ENCODE peak calls at places on chromosomes 12 and 14, in eight cellular contexts. One of them, this sample, is unnamed.

GRCh38 chr12:113850309-113851056 is 115.6 kb downstream of the RBM19 start:
- DNase-seq in AG09319: no peak
- DNase-seq in psoas muscle: peak
- DNase-seq in WTC11: no peak
- DNase-seq in thoracic aorta: no peak
- DNase-seq in fibroblast of mammary gland: peak
- DNase-seq in RWPE1: no peak
- DNase-seq in sigmoid colon: no peak
- DNase-seq in this sample: no peak

GRCh38 chr12:51839310-51839943 is 9.1 kb downstream of the FIGNL2 start:
- DNase-seq in AG09319: no peak
- DNase-seq in psoas muscle: no peak
- DNase-seq in WTC11: no peak
- DNase-seq in thoracic aorta: no peak
- DNase-seq in fibroblast of mammary gland: no peak
- DNase-seq in RWPE1: no peak
- DNase-seq in sigmoid colon: no peak
- DNase-seq in this sample: no peak

GRCh38 chr12:51307655-51308593 is 16.1 kb downstream of the BIN2 start:
- DNase-seq in AG09319: peak
- DNase-seq in psoas muscle: no peak
- DNase-seq in WTC11: no peak
- DNase-seq in thoracic aorta: no peak
- DNase-seq in fibroblast of mammary gland: peak
- DNase-seq in RWPE1: peak
- DNase-seq in sigmoid colon: no peak
- DNase-seq in this sample: peak

GRCh38 chr12:117060236-117060926 is 38.8 kb downstream of the TESC start:
- DNase-seq in AG09319: no peak
- DNase-seq in psoas muscle: no peak
- DNase-seq in WTC11: no peak
- DNase-seq in thoracic aorta: no peak
- DNase-seq in fibroblast of mammary gland: no peak
- DNase-seq in RWPE1: no peak
- DNase-seq in sigmoid colon: no peak
- DNase-seq in this sample: no peak

GRCh38 chr12:75953312-75953906 is 78.2 kb downstream of the PHLDA1 start:
- DNase-seq in AG09319: peak
- DNase-seq in psoas muscle: no peak
- DNase-seq in WTC11: no peak
- DNase-seq in thoracic aorta: no peak
- DNase-seq in fibroblast of mammary gland: peak
- DNase-seq in RWPE1: peak
- DNase-seq in sigmoid colon: no peak
- DNase-seq in this sample: peak

GRCh38 chr12:6788972-6789905 is at the start of gene CD4:
- DNase-seq in AG09319: no peak
- DNase-seq in psoas muscle: peak
- DNase-seq in WTC11: no peak
- DNase-seq in thoracic aorta: no peak
- DNase-seq in fibroblast of mammary gland: no peak
- DNase-seq in RWPE1: no peak
- DNase-seq in sigmoid colon: no peak
- DNase-seq in this sample: no peak

GRCh38 chr14:26138764-26139445 is 458.9 kb downstream of the NOVA1 start:
- DNase-seq in AG09319: no peak
- DNase-seq in psoas muscle: no peak
- DNase-seq in WTC11: no peak
- DNase-seq in thoracic aorta: no peak
- DNase-seq in fibroblast of mammary gland: peak
- DNase-seq in RWPE1: no peak
- DNase-seq in sigmoid colon: no peak
- DNase-seq in this sample: no peak

GRCh38 chr12:56188116-56188785 is 1.0 kb downstream of the SMARCC2 start:
- DNase-seq in AG09319: no peak
- DNase-seq in psoas muscle: no peak
- DNase-seq in WTC11: no peak
- DNase-seq in thoracic aorta: no peak
- DNase-seq in fibroblast of mammary gland: no peak
- DNase-seq in RWPE1: no peak
- DNase-seq in sigmoid colon: no peak
- DNase-seq in this sample: no peak

GRCh38 chr12:98053202-98053601 is 462.2 kb upstream of the TMPO start:
- DNase-seq in AG09319: no peak
- DNase-seq in psoas muscle: no peak
- DNase-seq in WTC11: no peak
- DNase-seq in thoracic aorta: no peak
- DNase-seq in fibroblast of mammary gland: no peak
- DNase-seq in RWPE1: no peak
- DNase-seq in sigmoid colon: no peak
- DNase-seq in this sample: no peak

GRCh38 chr14:105326568-105326867 is 12.0 kb downstream of the PACS2 start:
- DNase-seq in AG09319: no peak
- DNase-seq in psoas muscle: no peak
- DNase-seq in WTC11: no peak
- DNase-seq in thoracic aorta: no peak
- DNase-seq in fibroblast of mammary gland: no peak
- DNase-seq in RWPE1: no peak
- DNase-seq in sigmoid colon: no peak
- DNase-seq in this sample: no peak

GRCh38 chr12:131105736-131106356 is 152.1 kb downstream of the ADGRD1 start:
- DNase-seq in AG09319: no peak
- DNase-seq in psoas muscle: no peak
- DNase-seq in WTC11: peak
- DNase-seq in thoracic aorta: no peak
- DNase-seq in fibroblast of mammary gland: no peak
- DNase-seq in RWPE1: no peak
- DNase-seq in sigmoid colon: no peak
- DNase-seq in this sample: no peak

GRCh38 chr12:96271469-96272199 is 77.5 kb downstream of the ELK3 start:
- DNase-seq in AG09319: no peak
- DNase-seq in psoas muscle: no peak
- DNase-seq in WTC11: no peak
- DNase-seq in thoracic aorta: no peak
- DNase-seq in fibroblast of mammary gland: peak
- DNase-seq in RWPE1: no peak
- DNase-seq in sigmoid colon: no peak
- DNase-seq in this sample: no peak

GRCh38 chr14:39102265-39102968 is 618 bp downstream of the SEC23A start:
- DNase-seq in AG09319: no peak
- DNase-seq in psoas muscle: no peak
- DNase-seq in WTC11: no peak
- DNase-seq in thoracic aorta: no peak
- DNase-seq in fibroblast of mammary gland: peak
- DNase-seq in RWPE1: peak
- DNase-seq in sigmoid colon: no peak
- DNase-seq in this sample: peak

GRCh38 chr12:94749890-94750289 is 99.5 kb upstream of the TMCC3 start:
- DNase-seq in AG09319: no peak
- DNase-seq in psoas muscle: no peak
- DNase-seq in WTC11: no peak
- DNase-seq in thoracic aorta: no peak
- DNase-seq in fibroblast of mammary gland: no peak
- DNase-seq in RWPE1: no peak
- DNase-seq in sigmoid colon: no peak
- DNase-seq in this sample: peak

GRCh38 chr12:94748726-94749421 is 98.5 kb upstream of the TMCC3 start:
- DNase-seq in AG09319: no peak
- DNase-seq in psoas muscle: no peak
- DNase-seq in WTC11: no peak
- DNase-seq in thoracic aorta: no peak
- DNase-seq in fibroblast of mammary gland: no peak
- DNase-seq in RWPE1: no peak
- DNase-seq in sigmoid colon: no peak
- DNase-seq in this sample: no peak

GRCh38 chr12:94754653-94755052 is 104.3 kb upstream of the TMCC3 start:
- DNase-seq in AG09319: no peak
- DNase-seq in psoas muscle: no peak
- DNase-seq in WTC11: no peak
- DNase-seq in thoracic aorta: no peak
- DNase-seq in fibroblast of mammary gland: no peak
- DNase-seq in RWPE1: no peak
- DNase-seq in sigmoid colon: no peak
- DNase-seq in this sample: no peak

GRCh38 chr12:94750891-94751290 is 100.5 kb upstream of the TMCC3 start:
- DNase-seq in AG09319: no peak
- DNase-seq in psoas muscle: no peak
- DNase-seq in WTC11: no peak
- DNase-seq in thoracic aorta: no peak
- DNase-seq in fibroblast of mammary gland: no peak
- DNase-seq in RWPE1: no peak
- DNase-seq in sigmoid colon: no peak
- DNase-seq in this sample: no peak

DNA sequence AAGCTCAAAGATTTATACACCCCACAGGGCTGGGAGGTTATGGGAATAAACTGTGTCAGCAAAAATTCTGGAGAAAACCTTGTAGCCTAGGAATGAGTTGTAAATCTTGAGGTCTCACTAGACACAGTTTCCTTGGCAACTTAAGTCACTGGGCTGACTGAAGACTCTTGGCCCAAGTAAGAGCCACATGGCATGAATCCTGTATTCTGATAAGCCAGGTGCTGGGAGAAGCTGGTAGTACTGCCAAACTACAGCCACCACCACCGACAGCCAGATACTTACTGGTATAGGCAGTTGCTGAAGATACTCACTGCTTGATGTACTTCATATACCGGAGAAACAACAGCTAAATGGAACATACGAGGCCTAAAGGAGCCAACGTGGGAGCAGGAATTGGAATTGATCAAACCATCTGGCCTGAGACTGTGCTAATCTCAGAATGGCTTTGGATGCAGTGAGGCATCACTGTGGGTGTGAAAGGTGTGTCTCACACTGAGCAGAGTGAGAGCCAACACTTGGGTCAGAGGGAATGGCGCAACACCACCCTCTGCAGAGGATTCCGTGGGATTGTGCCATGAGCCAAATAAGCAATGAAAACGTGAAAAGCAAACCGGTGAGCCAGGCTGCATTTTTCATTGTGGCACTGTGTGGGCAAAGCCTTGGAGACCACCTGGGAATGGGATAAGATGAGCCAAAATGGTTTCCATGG is 102.9 kb upstream of the TMCC3 start:
- DNase-seq in AG09319: no peak
- DNase-seq in psoas muscle: peak
- DNase-seq in WTC11: peak
- DNase-seq in thoracic aorta: no peak
- DNase-seq in fibroblast of mammary gland: peak
- DNase-seq in RWPE1: peak
- DNase-seq in sigmoid colon: no peak
- DNase-seq in this sample: peak
- TF ChIP-seq CTCF in AG09319: no peak
- TF ChIP-seq CTCF in psoas muscle: no peak
- TF ChIP-seq CTCF in WTC11: no peak
- TF ChIP-seq CTCF in thoracic aorta: no peak
- TF ChIP-seq CTCF in fibroblast of mammary gland: no peak
- TF ChIP-seq CTCF in RWPE1: no peak
- TF ChIP-seq CTCF in sigmoid colon: no peak
- TF ChIP-seq CTCF in this sample: no peak

DNA sequence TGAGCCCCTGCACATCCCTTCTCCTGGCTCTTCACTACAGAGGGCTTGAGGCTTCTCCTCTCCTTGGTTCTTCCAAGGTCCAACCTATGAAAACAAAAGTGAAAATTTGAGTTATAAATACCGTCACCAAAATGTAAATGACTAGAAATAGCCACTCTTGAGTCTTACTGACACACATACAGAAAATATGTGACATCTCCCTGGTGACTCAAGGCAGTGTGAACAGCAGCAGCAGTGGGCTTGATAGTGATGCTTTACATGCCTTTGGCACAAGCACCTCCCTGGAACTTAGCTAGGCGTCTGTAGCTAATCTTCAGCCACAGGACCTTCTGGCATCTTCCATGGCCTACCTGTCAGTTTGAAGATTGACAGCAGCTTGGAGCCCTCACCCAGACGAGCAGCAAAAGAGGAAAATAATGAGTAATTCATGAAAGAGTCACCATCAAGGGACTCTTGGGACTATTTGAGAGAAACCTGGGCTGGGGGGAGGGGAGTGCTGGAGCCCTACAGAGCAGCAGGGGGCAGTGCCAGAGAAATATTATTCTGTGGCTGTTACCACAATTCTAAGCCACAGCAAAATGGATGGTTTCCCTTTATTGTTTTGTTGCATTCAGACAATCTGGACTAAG is 158.0 kb downstream of the KCNK10 start:
- DNase-seq in AG09319: no peak
- DNase-seq in psoas muscle: no peak
- DNase-seq in WTC11: no peak
- DNase-seq in thoracic aorta: no peak
- DNase-seq in fibroblast of mammary gland: no peak
- DNase-seq in RWPE1: no peak
- DNase-seq in sigmoid colon: no peak
- DNase-seq in this sample: no peak
- TF ChIP-seq CTCF in AG09319: no peak
- TF ChIP-seq CTCF in psoas muscle: no peak
- TF ChIP-seq CTCF in WTC11: no peak
- TF ChIP-seq CTCF in thoracic aorta: no peak
- TF ChIP-seq CTCF in fibroblast of mammary gland: no peak
- TF ChIP-seq CTCF in RWPE1: no peak
- TF ChIP-seq CTCF in sigmoid colon: no peak
- TF ChIP-seq CTCF in this sample: no peak

DNA sequence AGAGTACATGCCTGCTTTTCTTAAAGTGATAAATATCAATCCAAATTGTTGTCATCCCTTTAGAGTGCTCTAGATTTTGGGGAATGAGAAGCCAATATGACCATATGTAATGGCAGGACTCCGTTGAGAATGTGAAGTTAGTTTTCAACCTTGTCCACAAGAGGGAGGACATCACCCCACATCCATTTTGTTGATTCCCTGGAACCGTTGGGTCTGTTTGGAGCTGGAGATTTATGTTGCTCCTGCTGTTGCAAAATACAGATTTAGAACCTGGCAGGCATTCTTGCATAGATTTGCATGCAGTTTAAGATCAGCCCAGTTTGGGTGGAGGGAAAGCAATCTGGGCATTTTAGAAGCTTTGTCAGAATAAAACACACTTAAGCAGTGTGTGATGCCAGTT is 620.1 kb downstream of the NRXN3 start:
- DNase-seq in AG09319: no peak
- DNase-seq in psoas muscle: no peak
- DNase-seq in WTC11: no peak
- DNase-seq in thoracic aorta: no peak
- DNase-seq in fibroblast of mammary gland: peak
- DNase-seq in RWPE1: no peak
- DNase-seq in sigmoid colon: no peak
- DNase-seq in this sample: no peak
- TF ChIP-seq CTCF in AG09319: no peak
- TF ChIP-seq CTCF in psoas muscle: no peak
- TF ChIP-seq CTCF in WTC11: no peak
- TF ChIP-seq CTCF in thoracic aorta: no peak
- TF ChIP-seq CTCF in fibroblast of mammary gland: peak
- TF ChIP-seq CTCF in RWPE1: no peak
- TF ChIP-seq CTCF in sigmoid colon: no peak
- TF ChIP-seq CTCF in this sample: peak

DNA sequence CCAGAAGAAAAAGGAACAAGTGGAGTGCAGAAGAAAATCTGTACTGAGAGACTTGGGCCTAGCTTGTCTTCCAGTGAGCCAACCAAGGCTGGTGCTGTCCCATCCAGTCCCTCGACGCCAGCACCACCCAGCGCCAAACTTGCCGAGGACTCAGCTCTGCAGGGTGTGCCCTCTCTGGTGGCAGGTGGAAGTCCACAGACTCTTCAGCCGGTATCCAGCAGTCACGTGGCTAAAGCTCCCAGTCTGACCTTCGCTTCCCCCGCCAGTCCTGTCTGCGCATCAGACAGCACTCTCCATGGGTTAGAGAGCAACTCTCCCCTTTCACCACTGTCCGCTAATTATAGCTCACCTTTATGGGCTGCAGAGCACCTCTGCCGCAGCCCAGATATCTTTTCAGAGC is 15.6 kb downstream of the CIPC start:
- DNase-seq in AG09319: no peak
- DNase-seq in psoas muscle: peak
- DNase-seq in WTC11: no peak
- DNase-seq in thoracic aorta: no peak
- DNase-seq in fibroblast of mammary gland: no peak
- DNase-seq in RWPE1: no peak
- DNase-seq in sigmoid colon: no peak
- DNase-seq in this sample: no peak
- TF ChIP-seq CTCF in AG09319: no peak
- TF ChIP-seq CTCF in psoas muscle: peak
- TF ChIP-seq CTCF in WTC11: no peak
- TF ChIP-seq CTCF in thoracic aorta: no peak
- TF ChIP-seq CTCF in fibroblast of mammary gland: no peak
- TF ChIP-seq CTCF in RWPE1: no peak
- TF ChIP-seq CTCF in sigmoid colon: no peak
- TF ChIP-seq CTCF in this sample: no peak

This sample was measured in MCF 10A.